ENCODE peak calls at places on chromosomes 4 and X, in six cellular contexts. D, H, M, B, K and G are unnamed samples.

GRCh38 chrX:142999209-142999720 is 26.5 kb upstream of the SPANXN4 start:
- DNase-seq in D (no peak), M (no peak), K (no peak), B (no peak), H (no peak), G (no peak)

GRCh38 chr4:42397256-42397634 is at the start of gene SHISA3:
- DNase-seq in D (no peak), M (no peak), H (peak; percentile 38), B (peak; percentile 80), K (peak; percentile 19), G (peak; percentile 56)

GRCh38 chr4:2591189-2591588 is 54.7 kb downstream of the FAM193A start:
- DNase-seq in K (peak; percentile 46), H (peak; percentile 3), B (peak; percentile 73), M (peak; percentile 43), D (no peak), G (no peak)

GRCh38 chrX:3651272-3651671 is 62.2 kb downstream of the PRKX start:
- DNase-seq in H (peak; percentile 43), M (peak; percentile 49), B (no peak), K (peak; percentile 21), D (peak; percentile 29), G (no peak)

GRCh38 chr4:100576570-100576969 is 58.7 kb upstream of the EMCN start:
- DNase-seq in H (no peak), B (peak; percentile 17), M (no peak), K (no peak), D (no peak), G (no peak)

GRCh38 chrX:19709812-19710518 is 177.4 kb downstream of the SH3KBP1 start:
- DNase-seq in B (no peak), M (peak; percentile 93), D (no peak), H (peak; percentile 94), K (peak; percentile 82), G (no peak)

GRCh38 chr4:152957437-152958185 is 21.5 kb downstream of the FHDC1 start:
- DNase-seq in K (no peak), M (no peak), D (no peak), H (no peak), B (no peak), G (peak; percentile 63)

GRCh38 chr4:118941799-118942198 is 53.1 kb downstream of the SYNPO2 start:
- DNase-seq in H (no peak), M (peak; percentile 49), B (no peak), K (peak; percentile 39), D (no peak), G (no peak)

GRCh38 chrX:67604979-67605703 is 61.3 kb downstream of the AR start:
- DNase-seq in K (peak; percentile 92), B (no peak), M (peak; percentile 68), D (no peak), H (peak; percentile 86), G (no peak)

GRCh38 chr4:18404642-18405041 is 383.1 kb upstream of the LCORL start:
- DNase-seq in D (no peak), M (no peak), H (no peak), B (no peak), K (no peak), G (no peak)

GRCh38 chrX:101040197-101040596 is 11.7 kb downstream of the TRMT2B start:
- DNase-seq in H (peak; percentile 15), D (no peak), M (peak; percentile 47), B (no peak), K (no peak), G (no peak)

GRCh38 chr4:3436798-3437581 is 4.8 kb upstream of the HGFAC start:
- DNase-seq in B (no peak), D (no peak), H (peak; percentile 83), M (peak; percentile 35), K (peak; percentile 63), G (no peak)

GRCh38 chr4:107006218-107006617 is 29.9 kb downstream of the DKK2 start:
- DNase-seq in K (no peak), H (no peak), B (no peak), D (no peak), M (no peak), G (no peak)

GRCh38 chr4:87073187-87073569 is 138.4 kb downstream of the AFF1 start:
- DNase-seq in H (no peak), D (no peak), M (no peak), B (no peak), K (no peak), G (no peak)

GRCh38 chrX:7943600-7944245 is 16.5 kb upstream of the PNPLA4 start:
- DNase-seq in B (no peak), D (no peak), H (no peak), K (no peak), M (no peak), G (no peak)

GRCh38 chr4:138186264-138186663 is 55.9 kb downstream of the SLC7A11 start:
- DNase-seq in H (no peak), B (no peak), K (no peak), D (no peak), M (no peak), G (no peak)

GRCh38 chr4:138188406-138189084 is 53.6 kb downstream of the SLC7A11 start:
- DNase-seq in D (no peak), H (peak; percentile 53), M (peak; percentile 39), B (no peak), K (peak; percentile 21), G (no peak)

GRCh38 chr4:138181288-138181687 is 60.9 kb downstream of the SLC7A11 start:
- DNase-seq in B (no peak), M (peak; percentile 25), K (peak; percentile 21), H (no peak), D (no peak), G (peak; percentile 19)

GRCh38 chr4:138182838-138183426 is 59.2 kb downstream of the SLC7A11 start:
- DNase-seq in M (peak; percentile 72), D (no peak), H (peak; percentile 70), B (no peak), K (peak; percentile 60), G (no peak)

DNA sequence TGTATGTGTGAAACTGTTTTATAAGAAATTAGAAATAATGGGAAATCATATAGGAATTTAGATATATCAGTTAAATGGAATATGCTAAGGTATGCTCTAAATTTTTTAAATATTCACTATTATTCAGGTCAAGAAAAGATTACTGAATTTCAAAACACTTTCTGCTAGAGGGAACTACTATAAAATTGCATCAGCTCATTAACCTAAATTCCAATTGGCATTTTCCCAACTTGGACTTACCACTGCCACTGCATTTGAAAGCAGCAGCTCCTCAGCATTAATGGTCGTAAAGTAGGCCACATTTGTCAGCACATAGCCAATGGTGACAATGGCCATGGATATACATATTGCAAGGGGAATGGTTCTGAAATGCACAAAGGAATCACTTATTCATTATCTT is 57.3 kb downstream of the SLC7A11 start:
- DNase-seq in H (no peak), K (no peak), M (no peak), D (no peak), B (no peak), G (no peak)
- H3K36me3 ChIP-seq in H (peaks cover 22% of the 10 kb centered on the region), K (no peaks in the 10 kb centered on the region), M (peaks cover 15% of the 10 kb centered on the region), D (no peaks in the 10 kb centered on the region), B (no peaks in the 10 kb centered on the region), G (no peaks in the 10 kb centered on the region)

GRCh38 chr4:182893490-182893889 is 23.7 kb downstream of the DCTD start:
- DNase-seq in M (no peak), D (no peak), H (no peak), K (no peak), B (no peak), G (no peak)

GRCh38 chr4:182895791-182896292 is 21.3 kb downstream of the DCTD start:
- DNase-seq in D (no peak), H (no peak), K (no peak), M (no peak), B (no peak), G (no peak)

GRCh38 chr4:182896421-182896820 is 20.8 kb downstream of the DCTD start:
- DNase-seq in B (no peak), K (no peak), D (no peak), M (no peak), H (no peak), G (no peak)

GRCh38 chr4:182897601-182898478 is 19.3 kb downstream of the DCTD start:
- DNase-seq in D (no peak), H (no peak), B (no peak), K (no peak), M (no peak), G (no peak)

GRCh38 chr4:182894681-182895275 is 22.4 kb downstream of the DCTD start:
- DNase-seq in B (no peak), D (no peak), M (no peak), H (no peak), K (no peak), G (no peak)
- H3K36me3 ChIP-seq in B (peaks cover 13% of the 10 kb centered on the region), D (peaks cover 22% of the 10 kb centered on the region), M (peaks cover 53% of the 10 kb centered on the region), H (peaks cover 44% of the 10 kb centered on the region), K (peaks cover 5% of the 10 kb centered on the region), G (peaks cover 87% of the 10 kb centered on the region)

DNA sequence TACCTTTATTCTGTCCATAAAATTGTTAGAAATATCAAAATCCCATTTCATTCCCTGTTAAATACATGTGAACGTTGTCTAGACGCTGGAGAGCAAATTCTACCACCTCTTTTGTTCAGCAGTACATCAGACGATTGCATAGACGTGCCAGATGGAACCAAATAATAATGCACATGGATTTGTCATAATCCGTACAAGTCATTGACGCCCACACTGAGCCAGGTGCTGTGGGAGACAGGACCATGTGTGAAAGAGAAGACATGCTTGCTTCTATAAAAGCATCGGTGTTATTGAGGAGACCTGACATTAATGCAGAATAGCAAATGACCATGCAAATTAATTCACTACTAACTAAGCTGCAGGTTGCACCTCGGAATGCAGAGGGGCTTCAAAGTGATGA is 175.0 kb downstream of the PTTG2 start:
- DNase-seq in B (no peak), K (no peak), D (no peak), M (no peak), H (no peak), G (no peak)
- H3K36me3 ChIP-seq in B (peaks cover 4% of the 10 kb centered on the region), K (peaks cover 3% of the 10 kb centered on the region), D (no peaks in the 10 kb centered on the region), M (peaks cover 7% of the 10 kb centered on the region), H (no peaks in the 10 kb centered on the region), G (peaks cover 68% of the 10 kb centered on the region)

DNA sequence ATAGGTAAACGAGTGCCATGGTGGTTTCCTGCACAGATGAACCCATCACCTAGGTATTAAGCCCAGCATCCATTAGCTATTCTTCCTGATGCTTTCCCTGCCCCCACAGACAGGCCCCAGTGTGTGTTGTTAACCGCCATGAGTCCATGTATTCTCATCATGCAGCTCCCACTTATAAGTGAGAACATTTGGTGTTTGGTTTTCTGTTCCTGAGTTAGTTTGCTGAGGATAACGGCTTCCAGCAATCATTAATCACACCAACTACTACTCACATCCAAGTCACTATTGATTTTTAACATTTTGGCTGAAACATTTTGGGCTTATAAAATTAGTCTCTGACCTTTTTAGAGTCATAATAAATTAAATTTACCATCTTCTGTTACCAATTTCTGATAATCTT is 205.3 kb downstream of the SPOCK3 start:
- DNase-seq in K (no peak), H (no peak), B (no peak), D (no peak), M (no peak), G (no peak)
- H3K36me3 ChIP-seq in K (no peaks in the 10 kb centered on the region), H (no peaks in the 10 kb centered on the region), B (no peaks in the 10 kb centered on the region), D (no peaks in the 10 kb centered on the region), M (no peaks in the 10 kb centered on the region), G (no peaks in the 10 kb centered on the region)

GRCh38 chr4:6876440-6876839 is 33.2 kb upstream of the TBC1D14 start:
- DNase-seq in H (peak; percentile 70), B (no peak), D (no peak), M (peak; percentile 24), K (peak; percentile 57), G (no peak)

GRCh38 chr4:6877070-6877469 is 32.6 kb upstream of the TBC1D14 start:
- DNase-seq in K (no peak), D (no peak), H (peak; percentile 30), B (no peak), M (no peak), G (no peak)

GRCh38 chr4:6873792-6874461 is 35.7 kb upstream of the TBC1D14 start:
- DNase-seq in K (peak; percentile 35), M (peak; percentile 62), H (peak; percentile 72), D (peak; percentile 73), B (peak; percentile 67), G (peak; percentile 70)

GRCh38 chr4:6873291-6873690 is 36.3 kb upstream of the TBC1D14 start:
- DNase-seq in M (no peak), D (no peak), B (no peak), K (no peak), H (peak; percentile 23), G (no peak)

GRCh38 chr4:6875431-6875831 is 34.2 kb upstream of the TBC1D14 start:
- DNase-seq in B (no peak), K (no peak), D (no peak), H (no peak), M (no peak), G (peak; percentile 36)
- H3K36me3 ChIP-seq in B (peaks cover 24% of the 10 kb centered on the region), K (peaks cover 16% of the 10 kb centered on the region), D (no peaks in the 10 kb centered on the region), H (peaks cover 16% of the 10 kb centered on the region), M (peaks cover 53% of the 10 kb centered on the region), G (peaks cover 86% of the 10 kb centered on the region)